ENCODE peak calls at places on chromosomes 16 and 17, in nine cellular contexts. I, M, D, W, F, U, C, X and O are unnamed samples. For H3K9me3, the result is how much of the 10 kb centered on the place peaks cover.

GRCh38 chr16:67170168-67170947 is at the start of gene NOL3:
- DNase-seq in I (peak), M (no peak), D (no peak), W (peak), F (no peak), U (no peak), C (no peak), X (peak), O (no peak)

GRCh38 chr17:83192161-83192788 is 112.9 kb downstream of the METRNL start:
- DNase-seq in I (no peak), M (no peak), D (no peak), W (peak), F (no peak), U (no peak), C (no peak), X (no peak), O (no peak)

GRCh38 chr16:84357191-84357651 is 11.1 kb upstream of the ATP2C2 start:
- DNase-seq in I (no peak), M (no peak), D (no peak), W (no peak), F (no peak), U (no peak), C (no peak), X (peak), O (no peak)

GRCh38 chr17:13584701-13585080 is 17.0 kb downstream of the HS3ST3A1 start:
- DNase-seq in I (no peak), M (no peak), D (no peak), W (no peak), F (no peak), U (no peak), C (no peak), X (peak), O (no peak)

GRCh38 chr17:57601328-57601727 is 143.8 kb downstream of the CCDC182 start:
- DNase-seq in I (no peak), M (peak), D (no peak), W (no peak), F (peak), U (no peak), C (no peak), X (no peak), O (no peak)

GRCh38 chr17:35568561-35568960 is 7.9 kb upstream of the SLFN14 start:
- DNase-seq in I (peak), M (no peak), D (no peak), W (peak), F (no peak), U (no peak), C (peak), X (no peak), O (no peak)

GRCh38 chr16:12793120-12793889 is 10.4 kb downstream of the CPPED1 start:
- DNase-seq in I (no peak), M (no peak), D (no peak), W (no peak), F (no peak), U (no peak), C (no peak), X (no peak), O (no peak)

GRCh38 chr16:70544548-70544947 is 20.9 kb downstream of the SF3B3 start:
- DNase-seq in I (no peak), M (no peak), D (no peak), W (no peak), F (no peak), U (no peak), C (no peak), X (no peak), O (no peak)

GRCh38 chr16:88570691-88571092 is 489 bp downstream of the ZC3H18 start:
- DNase-seq in I (no peak), M (peak), D (peak), W (no peak), F (no peak), U (no peak), C (no peak), X (peak), O (peak)

GRCh38 chr17:66494023-66494803 is 191.8 kb downstream of the PRKCA start:
- DNase-seq in I (peak), M (no peak), D (no peak), W (no peak), F (no peak), U (no peak), C (no peak), X (peak), O (no peak)

DNA sequence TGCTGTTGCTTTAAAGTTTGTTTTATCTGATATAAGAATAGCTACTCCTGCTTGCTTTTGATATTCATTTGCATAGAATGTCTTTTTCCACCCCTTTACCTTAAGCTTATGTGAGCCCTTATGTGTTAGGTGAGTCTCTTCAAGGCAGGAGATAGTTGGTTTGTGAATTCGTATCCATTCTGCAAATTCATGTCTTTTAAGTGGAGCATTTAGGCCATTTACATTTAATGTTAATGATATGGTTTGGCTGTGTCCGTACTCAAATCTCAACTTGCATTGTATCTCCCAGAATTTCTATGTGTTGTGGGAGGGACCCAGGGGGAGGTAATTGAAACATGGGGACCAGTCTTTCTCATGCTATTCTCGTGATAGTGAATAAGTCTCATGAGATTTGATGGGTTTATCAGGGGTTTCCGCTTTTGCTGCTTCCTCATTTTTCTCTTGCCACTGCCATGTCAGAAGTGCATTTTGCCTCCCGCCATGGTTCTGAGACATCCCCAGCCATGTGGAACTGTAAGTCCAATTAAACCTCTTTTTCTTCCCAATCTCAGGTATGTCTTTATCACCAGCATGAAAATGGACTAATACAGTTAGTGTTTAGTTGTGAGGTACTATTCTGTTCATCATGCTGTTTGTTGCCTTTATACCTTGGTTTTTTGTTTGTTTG is 27.2 kb downstream of the ATF7IP2 start:
- DNase-seq in I (no peak), M (no peak), D (no peak), W (no peak), F (no peak), U (no peak), C (no peak), X (no peak), O (no peak)
- H3K9me3 ChIP-seq in I (under half), M (under half), D (under half), W (under half), F (under half), U (under half), C (under half), X (under half), O (half or more)

DNA sequence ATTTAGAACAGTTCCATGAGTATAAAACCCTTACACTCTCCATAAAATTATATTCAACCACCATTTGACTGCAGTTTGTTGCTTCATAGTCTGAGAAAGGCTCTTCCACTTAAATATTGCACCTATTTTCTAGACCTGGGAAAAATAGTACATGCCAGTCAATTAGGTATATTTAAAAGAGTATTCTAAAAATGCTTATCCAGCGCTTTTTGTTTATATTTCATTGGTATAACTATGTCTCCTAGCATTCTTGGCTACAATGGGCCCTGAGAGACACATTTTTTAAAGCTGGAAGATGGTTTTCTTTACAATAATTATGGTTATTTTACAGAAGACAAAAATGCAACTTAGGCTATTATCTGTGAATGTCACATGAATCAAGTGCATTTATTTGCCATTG is 439.4 kb downstream of the KCNJ18 start:
- DNase-seq in I (no peak), M (no peak), D (no peak), W (no peak), F (no peak), U (no peak), C (no peak), X (no peak), O (no peak)
- H3K9me3 ChIP-seq in I (under half), M (under half), D (under half), W (under half), F (under half), U (under half), C (under half), X (under half), O (under half)

GRCh38 chr16:79726902-79727301 is 126.4 kb upstream of the MAF start:
- DNase-seq in I (no peak), M (no peak), D (no peak), W (no peak), F (no peak), U (no peak), C (no peak), X (no peak), O (no peak)

GRCh38 chr16:79734721-79735120 is 134.2 kb upstream of the MAF start:
- DNase-seq in I (no peak), M (no peak), D (no peak), W (no peak), F (no peak), U (no peak), C (no peak), X (peak), O (no peak)

GRCh38 chr16:79728048-79728922 is 127.7 kb upstream of the MAF start:
- DNase-seq in I (no peak), M (no peak), D (no peak), W (no peak), F (no peak), U (no peak), C (no peak), X (no peak), O (no peak)

GRCh38 chr16:79723583-79724168 is 123.1 kb upstream of the MAF start:
- DNase-seq in I (no peak), M (no peak), D (no peak), W (peak), F (no peak), U (peak), C (no peak), X (no peak), O (no peak)

GRCh38 chr16:79728923-79729240 is 128.3 kb upstream of the MAF start:
- DNase-seq in I (no peak), M (no peak), D (no peak), W (no peak), F (no peak), U (no peak), C (no peak), X (no peak), O (no peak)
- H3K9me3 ChIP-seq in I (under half), M (under half), D (under half), W (under half), F (under half), U (under half), C (under half), X (under half), O (under half)

GRCh38 chr16:35792516-35793285 is 2333.3 kb downstream of the TP53TG3F start:
- DNase-seq in I (no peak), M (no peak), D (no peak), W (no peak), F (no peak), U (no peak), C (no peak), X (no peak), O (no peak)
- H3K9me3 ChIP-seq in I (under half), M (under half), D (under half), W (under half), F (under half), U (half or more), C (under half), X (under half), O (under half)

GRCh38 chr16:22190169-22191088 is 15.6 kb upstream of the EEF2K start:
- DNase-seq in I (peak), M (peak), D (peak), W (peak), F (peak), U (peak), C (peak), X (peak), O (peak)

GRCh38 chr16:22191089-22191965 is 14.8 kb upstream of the EEF2K start:
- DNase-seq in I (peak), M (peak), D (peak), W (peak), F (peak), U (peak), C (peak), X (peak), O (peak)

GRCh38 chr16:22192261-22193133 is 13.6 kb upstream of the EEF2K start:
- DNase-seq in I (no peak), M (peak), D (peak), W (peak), F (peak), U (no peak), C (peak), X (peak), O (no peak)

GRCh38 chr16:22193134-22193411 is 13.0 kb upstream of the EEF2K start:
- DNase-seq in I (no peak), M (no peak), D (no peak), W (no peak), F (no peak), U (no peak), C (no peak), X (no peak), O (no peak)

DNA sequence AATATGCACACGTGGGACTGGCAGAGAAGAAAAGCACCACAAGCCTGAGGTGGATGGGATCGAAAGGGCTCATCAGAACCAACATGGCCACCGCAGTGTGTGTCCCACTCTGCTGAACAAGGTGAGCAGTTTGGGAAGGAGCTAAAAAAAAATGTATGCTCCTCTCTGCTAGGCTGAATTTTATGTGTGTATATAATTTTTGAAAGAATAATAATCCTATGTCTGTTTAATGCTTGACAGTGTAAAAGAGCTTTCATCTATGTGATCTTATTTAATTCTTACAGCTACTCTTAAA is 14.2 kb upstream of the EEF2K start:
- DNase-seq in I (no peak), M (peak), D (peak), W (peak), F (no peak), U (no peak), C (peak), X (no peak), O (peak)
- H3K9me3 ChIP-seq in I (under half), M (under half), D (under half), W (under half), F (under half), U (under half), C (under half), X (under half), O (under half)